ENCODE peak calls at places on chromosomes 3 and 15, in eight cellular contexts. L is T47D; X is NCI-H524 treated with DMSO at 0.1 percent for 48 hours; V is activated CD8-positive, alpha-beta memory T cell treated with anti-CD3 and anti-CD28 coated beads for 48 hours; U is endothelial cell; W is AG09319; F is H4; O is posterior vena cava. B is an unnamed sample.

GRCh38 chr15:54803139-54803808 is 393.5 kb downstream of the RSL24D1 start:
- DNase-seq in L (no peak), X (no peak), V (no peak), U (no peak), W (no peak), F (peak; percentile 74), O (no peak), B (peak; percentile 23)

GRCh38 chr3:115876860-115877646 is 253.7 kb downstream of the GAP43 start:
- DNase-seq in L (no peak), X (no peak), V (no peak), U (no peak), W (no peak), F (no peak), O (no peak), B (no peak)

GRCh38 chr15:86644319-86644718 is 564.6 kb downstream of the AGBL1 start:
- DNase-seq in L (no peak), X (no peak), V (no peak), U (no peak), W (no peak), F (no peak), O (no peak), B (no peak)

GRCh38 chr15:91289324-91289723 is 189.3 kb downstream of the SV2B start:
- DNase-seq in L (no peak), X (no peak), V (no peak), U (peak; percentile 13), W (no peak), F (no peak), O (no peak), B (no peak)

GRCh38 chr3:20668411-20668810 is 482.4 kb upstream of the SGO1 start:
- DNase-seq in L (no peak), X (no peak), V (no peak), U (peak; percentile 50), W (no peak), F (peak; percentile 4), O (no peak), B (no peak)

GRCh38 chr3:83971693-83972092 is 987.1 kb upstream of the CADM2 start:
- DNase-seq in L (no peak), X (no peak), V (no peak), U (no peak), W (no peak), F (no peak), O (no peak), B (no peak)

GRCh38 chr15:74957301-74958035 is 896 bp upstream of the RPP25 start:
- DNase-seq in L (no peak), X (no peak), V (no peak), U (peak; percentile 51), W (no peak), F (no peak), O (peak; percentile 91), B (peak; percentile 90)

GRCh38 chr3:46566040-46566631 is at the start of gene LRRC2:
- DNase-seq in L (no peak), X (no peak), V (no peak), U (peak; percentile 31), W (peak; percentile 35), F (no peak), O (no peak), B (peak; percentile 87)

GRCh38 chr15:60798821-60799220 is 319.9 kb upstream of the ICE2 start:
- DNase-seq in L (no peak), X (no peak), V (no peak), U (no peak), W (peak; percentile 39), F (no peak), O (no peak), B (no peak)

GRCh38 chr3:119690043-119690656 is 12.7 kb upstream of the CFAP91 start:
- DNase-seq in L (no peak), X (no peak), V (no peak), U (no peak), W (no peak), F (peak; percentile 36), O (no peak), B (no peak)

GRCh38 chr3:51380601-51381332 is 4.3 kb upstream of the MANF start:
- DNase-seq in L (no peak), X (no peak), V (no peak), U (no peak), W (no peak), F (no peak), O (peak; percentile 62), B (peak; percentile 38)

GRCh38 chr3:59422312-59422711 is 372.5 kb upstream of the CFAP20DC start:
- DNase-seq in L (no peak), X (no peak), V (no peak), U (no peak), W (no peak), F (no peak), O (no peak), B (no peak)

GRCh38 chr3:4680881-4681300 is 187.7 kb downstream of the ITPR1 start:
- DNase-seq in L (no peak), X (no peak), V (no peak), U (no peak), W (no peak), F (peak; percentile 19), O (no peak), B (no peak)

GRCh38 chr3:116059421-116060096 is 385.7 kb downstream of the LSAMP start:
- DNase-seq in L (no peak), X (no peak), V (no peak), U (no peak), W (no peak), F (peak; percentile 92), O (no peak), B (no peak)

GRCh38 chr15:62722237-62722636 is 320.3 kb upstream of the TPM1 start:
- DNase-seq in L (no peak), X (no peak), V (no peak), U (no peak), W (no peak), F (no peak), O (no peak), B (no peak)

GRCh38 chr15:77387355-77388105 is 32.4 kb downstream of the PEAK1 start:
- DNase-seq in L (no peak), X (no peak), V (no peak), U (no peak), W (no peak), F (no peak), O (no peak), B (no peak)

GRCh38 chr15:45166792-45167630 is 20.8 kb downstream of the SHF start:
- DNase-seq in L (peak; percentile 87), X (peak; percentile 68), V (peak; percentile 57), U (peak; percentile 84), W (peak; percentile 77), F (peak; percentile 80), O (peak; percentile 96), B (peak; percentile 83)

GRCh38 chr3:1082024-1082633 is 10.7 kb upstream of the CNTN6 start:
- DNase-seq in L (peak; percentile 20), X (no peak), V (no peak), U (no peak), W (no peak), F (peak; percentile 74), O (no peak), B (peak; percentile 57)

GRCh38 chr15:20409247-20409646 is 132.4 kb downstream of the GOLGA6L6 start:
- DNase-seq in L (no peak), X (no peak), V (no peak), U (no peak), W (no peak), F (no peak), O (no peak), B (no peak)

GRCh38 chr3:184602406-184603155 is 41.0 kb downstream of the EPHB3 start:
- DNase-seq in L (peak; percentile 72), X (no peak), V (no peak), U (no peak), W (no peak), F (no peak), O (peak; percentile 81), B (no peak)

GRCh38 chr15:75785771-75786563 is 57.3 kb upstream of the UBE2Q2 start:
- DNase-seq in L (no peak), X (peak; percentile 75), V (no peak), U (peak; percentile 46), W (no peak), F (no peak), O (no peak), B (peak; percentile 67)

GRCh38 chr3:156674911-156675743 is 737 bp downstream of the TIPARP start:
- DNase-seq in L (peak; percentile 37), X (no peak), V (peak; percentile 29), U (peak; percentile 58), W (no peak), F (peak; percentile 18), O (peak; percentile 93), B (peak; percentile 93)

GRCh38 chr15:57861805-57862586 is 155.5 kb downstream of the POLR2M start:
- DNase-seq in L (no peak), X (no peak), V (no peak), U (no peak), W (peak; percentile 11), F (peak; percentile 72), O (no peak), B (no peak)

GRCh38 chr3:186320862-186321568 is 41.0 kb downstream of the DGKG start:
- DNase-seq in L (no peak), X (peak; percentile 35), V (no peak), U (no peak), W (no peak), F (peak; percentile 67), O (no peak), B (no peak)

GRCh38 chr3:47394867-47395266 is 14.0 kb downstream of the PTPN23 start:
- DNase-seq in L (no peak), X (peak; percentile 78), V (no peak), U (no peak), W (no peak), F (no peak), O (no peak), B (no peak)

GRCh38 chr3:45223889-45224730 is 2.0 kb downstream of the TMEM158 start:
- DNase-seq in L (no peak), X (no peak), V (no peak), U (no peak), W (no peak), F (no peak), O (no peak), B (no peak)

GRCh38 chr3:143220745-143221144 is 101.2 kb downstream of the CHST2 start:
- DNase-seq in L (no peak), X (no peak), V (no peak), U (no peak), W (no peak), F (no peak), O (no peak), B (no peak)

GRCh38 chr15:96336643-96337353 is 6.3 kb downstream of the NR2F2 start:
- DNase-seq in L (no peak), X (no peak), V (no peak), U (no peak), W (no peak), F (no peak), O (no peak), B (no peak)

B was measured in upper lobe of left lung.